ENCODE peak calls at places on chromosomes 5 and 9, in seven cellular contexts. A is DMS153, E is NCI-H1930, Y is psoas muscle, M is germinal center, F is astrocyte of the cerebellum, T is amygdala. P is an unnamed sample.

GRCh38 chr5:37197340-37198050 is 51.7 kb downstream of the CPLANE1 start:
- DNase-seq in A (no peak), E (no peak), Y (no peak), M (peak), F (no peak), T (no peak), P (no peak)

GRCh38 chr5:1315709-1316587 is 21.1 kb upstream of the TERT start:
- DNase-seq in A (peak), E (peak), Y (no peak), M (peak), F (no peak), T (no peak), P (peak)

GRCh38 chr5:73122875-73123810 is 2.8 kb downstream of the TMEM171 start:
- DNase-seq in A (no peak), E (no peak), Y (no peak), M (no peak), F (no peak), T (no peak), P (no peak)

GRCh38 chr5:177389368-177390169 is 5.3 kb downstream of the SLC34A1 start:
- DNase-seq in A (no peak), E (no peak), Y (no peak), M (peak), F (peak), T (no peak), P (no peak)

GRCh38 chr5:56003633-56004032 is 8.9 kb upstream of the IL6ST start:
- DNase-seq in A (no peak), E (no peak), Y (no peak), M (no peak), F (no peak), T (no peak), P (no peak)

GRCh38 chr9:133994359-133995011 is 2.4 kb upstream of the VAV2 start:
- DNase-seq in A (peak), E (peak), Y (peak), M (peak), F (no peak), T (peak), P (peak)

GRCh38 chr5:113804264-113804663 is 290.8 kb downstream of the YTHDC2 start:
- DNase-seq in A (no peak), E (no peak), Y (no peak), M (no peak), F (no peak), T (no peak), P (peak)

GRCh38 chr5:66848749-66849641 is 252.8 kb downstream of the MAST4 start:
- DNase-seq in A (no peak), E (no peak), Y (no peak), M (no peak), F (no peak), T (no peak), P (no peak)

GRCh38 chr5:133362438-133362837 is 249.9 kb downstream of the FSTL4 start:
- DNase-seq in A (no peak), E (no peak), Y (no peak), M (no peak), F (no peak), T (no peak), P (no peak)

GRCh38 chr5:76426391-76426802 is 23.3 kb downstream of the IQGAP2 start:
- DNase-seq in A (no peak), E (no peak), Y (no peak), M (no peak), F (no peak), T (no peak), P (no peak)

GRCh38 chr9:88355166-88355565 is 33.1 kb upstream of the SPIN1 start:
- DNase-seq in A (no peak), E (no peak), Y (no peak), M (no peak), F (no peak), T (no peak), P (no peak)

GRCh38 chr5:11251242-11251641 is 490.2 kb upstream of the DAP start:
- DNase-seq in A (no peak), E (no peak), Y (no peak), M (no peak), F (peak), T (no peak), P (no peak)

GRCh38 chr9:112041536-112042243 is 133.4 kb downstream of the SUSD1 start:
- DNase-seq in A (no peak), E (no peak), Y (peak), M (no peak), F (peak), T (no peak), P (no peak)

GRCh38 chr9:5736563-5737346 is 96.2 kb downstream of the ERMP1 start:
- DNase-seq in A (no peak), E (no peak), Y (no peak), M (no peak), F (no peak), T (no peak), P (no peak)

GRCh38 chr9:93597142-93597706 is 20.8 kb downstream of the PHF2 start:
- DNase-seq in A (no peak), E (no peak), Y (no peak), M (no peak), F (no peak), T (no peak), P (no peak)

P was measured in WERI-Rb-1.